ENCODE peak calls at places on chromosomes 2 and 18, in five cellular contexts. One of them, this sample, is unnamed.

GRCh38 chr18:5961097-5961827 is 65.9 kb upstream of the TMEM200C start:
- DNase-seq in DND-41: no peak
- DNase-seq in fibroblast of lung: no peak
- DNase-seq in tibial nerve: no peak
- DNase-seq in IMR-90: no peak
- DNase-seq in this sample: no peak

GRCh38 chr2:43518182-43518581 is 77.7 kb downstream of the THADA start:
- DNase-seq in DND-41: no peak
- DNase-seq in fibroblast of lung: peak; percentile 56
- DNase-seq in tibial nerve: no peak
- DNase-seq in IMR-90: peak; percentile 42
- DNase-seq in this sample: no peak

GRCh38 chr2:71685073-71685848 is 231.9 kb downstream of the DYSF start:
- DNase-seq in DND-41: no peak
- DNase-seq in fibroblast of lung: no peak
- DNase-seq in tibial nerve: no peak
- DNase-seq in IMR-90: no peak
- DNase-seq in this sample: no peak

GRCh38 chr2:13006829-13007715 is 290.3 kb downstream of the TRIB2 start:
- DNase-seq in DND-41: peak; percentile 81
- DNase-seq in fibroblast of lung: peak; percentile 58
- DNase-seq in tibial nerve: peak; percentile 87
- DNase-seq in IMR-90: peak; percentile 65
- DNase-seq in this sample: peak; percentile 39

GRCh38 chr2:213145723-213146242 is 5.6 kb downstream of the IKZF2 start:
- DNase-seq in DND-41: no peak
- DNase-seq in fibroblast of lung: no peak
- DNase-seq in tibial nerve: no peak
- DNase-seq in IMR-90: no peak
- DNase-seq in this sample: no peak

GRCh38 chr18:48562075-48562474 is 23.2 kb downstream of the CTIF start:
- DNase-seq in DND-41: no peak
- DNase-seq in fibroblast of lung: no peak
- DNase-seq in tibial nerve: no peak
- DNase-seq in IMR-90: no peak
- DNase-seq in this sample: no peak

GRCh38 chr18:11994708-11995444 is 13.6 kb downstream of the IMPA2 start:
- DNase-seq in DND-41: no peak
- DNase-seq in fibroblast of lung: peak; percentile 21
- DNase-seq in tibial nerve: no peak
- DNase-seq in IMR-90: peak; percentile 27
- DNase-seq in this sample: peak; percentile 52

GRCh38 chr2:17191223-17191622 is 327.0 kb downstream of the RAD51AP2 start:
- DNase-seq in DND-41: no peak
- DNase-seq in fibroblast of lung: no peak
- DNase-seq in tibial nerve: no peak
- DNase-seq in IMR-90: no peak
- DNase-seq in this sample: no peak

GRCh38 chr2:218513676-218514075 is 54.5 kb downstream of the USP37 start:
- DNase-seq in DND-41: no peak
- DNase-seq in fibroblast of lung: no peak
- DNase-seq in tibial nerve: no peak
- DNase-seq in IMR-90: peak; percentile 19
- DNase-seq in this sample: no peak

GRCh38 chr2:36807223-36807886 is 110.8 kb downstream of the VIT start:
- DNase-seq in DND-41: no peak
- DNase-seq in fibroblast of lung: no peak
- DNase-seq in tibial nerve: no peak
- DNase-seq in IMR-90: no peak
- DNase-seq in this sample: no peak

GRCh38 chr2:128783896-128784295 is 465.2 kb upstream of the HS6ST1 start:
- DNase-seq in DND-41: no peak
- DNase-seq in fibroblast of lung: no peak
- DNase-seq in tibial nerve: no peak
- DNase-seq in IMR-90: no peak
- DNase-seq in this sample: peak; percentile 59

GRCh38 chr2:207115715-207116364 is 49.9 kb downstream of the KLF7 start:
- DNase-seq in DND-41: no peak
- DNase-seq in fibroblast of lung: no peak
- DNase-seq in tibial nerve: no peak
- DNase-seq in IMR-90: peak; percentile 63
- DNase-seq in this sample: no peak

GRCh38 chr2:147198651-147199171 is 646.1 kb upstream of the ACVR2A start:
- DNase-seq in DND-41: no peak
- DNase-seq in fibroblast of lung: peak; percentile 23
- DNase-seq in tibial nerve: no peak
- DNase-seq in IMR-90: no peak
- DNase-seq in this sample: no peak

GRCh38 chr2:238167761-238168160 is 9.0 kb downstream of the ERFE start:
- DNase-seq in DND-41: no peak
- DNase-seq in fibroblast of lung: peak; percentile 33
- DNase-seq in tibial nerve: no peak
- DNase-seq in IMR-90: peak; percentile 43
- DNase-seq in this sample: no peak

GRCh38 chr18:3652380-3653262 is 202.6 kb downstream of the TGIF1 start:
- DNase-seq in DND-41: no peak
- DNase-seq in fibroblast of lung: peak; percentile 99
- DNase-seq in tibial nerve: no peak
- DNase-seq in IMR-90: peak; percentile 99
- DNase-seq in this sample: no peak

GRCh38 chr2:231987088-231987788 is 25.7 kb downstream of the DIS3L2 start:
- DNase-seq in DND-41: no peak
- DNase-seq in fibroblast of lung: peak; percentile 52
- DNase-seq in tibial nerve: no peak
- DNase-seq in IMR-90: no peak
- DNase-seq in this sample: no peak

GRCh38 chr2:233061591-233062446 is 1.7 kb downstream of the INPP5D start:
- DNase-seq in DND-41: no peak
- DNase-seq in fibroblast of lung: no peak
- DNase-seq in tibial nerve: no peak
- DNase-seq in IMR-90: peak; percentile 16
- DNase-seq in this sample: peak; percentile 63

GRCh38 chr2:181991171-181991885 is 5.7 kb downstream of the PPP1R1C start:
- DNase-seq in DND-41: no peak
- DNase-seq in fibroblast of lung: no peak
- DNase-seq in tibial nerve: no peak
- DNase-seq in IMR-90: no peak
- DNase-seq in this sample: no peak

GRCh38 chr2:53460347-53460746 is 307.3 kb upstream of the CHAC2 start:
- DNase-seq in DND-41: peak; percentile 9
- DNase-seq in fibroblast of lung: peak; percentile 17
- DNase-seq in tibial nerve: no peak
- DNase-seq in IMR-90: no peak
- DNase-seq in this sample: no peak

GRCh38 chr2:232872826-232873225 is 2.8 kb downstream of the SNORC start:
- DNase-seq in DND-41: no peak
- DNase-seq in fibroblast of lung: no peak
- DNase-seq in tibial nerve: no peak
- DNase-seq in IMR-90: no peak
- DNase-seq in this sample: no peak

GRCh38 chr2:134203175-134203574 is 50.7 kb upstream of the MGAT5 start:
- DNase-seq in DND-41: no peak
- DNase-seq in fibroblast of lung: peak; percentile 6
- DNase-seq in tibial nerve: no peak
- DNase-seq in IMR-90: no peak
- DNase-seq in this sample: no peak

GRCh38 chr2:172228177-172228785 is 125.6 kb upstream of the DLX2 start:
- DNase-seq in DND-41: no peak
- DNase-seq in fibroblast of lung: no peak
- DNase-seq in tibial nerve: no peak
- DNase-seq in IMR-90: no peak
- DNase-seq in this sample: no peak

GRCh38 chr2:166610180-166610919 is 116.3 kb upstream of the SCN7A start:
- DNase-seq in DND-41: no peak
- DNase-seq in fibroblast of lung: peak; percentile 23
- DNase-seq in tibial nerve: no peak
- DNase-seq in IMR-90: no peak
- DNase-seq in this sample: no peak

GRCh38 chr18:49778826-49779465 is 34.4 kb downstream of the ACAA2 start:
- DNase-seq in DND-41: peak; percentile 35
- DNase-seq in fibroblast of lung: peak; percentile 13
- DNase-seq in tibial nerve: no peak
- DNase-seq in IMR-90: no peak
- DNase-seq in this sample: no peak

GRCh38 chr2:118371500-118371899 is 283.2 kb downstream of the INSIG2 start:
- DNase-seq in DND-41: no peak
- DNase-seq in fibroblast of lung: peak; percentile 59
- DNase-seq in tibial nerve: no peak
- DNase-seq in IMR-90: peak; percentile 18
- DNase-seq in this sample: no peak

GRCh38 chr2:177075254-177075653 is 137.3 kb upstream of the HNRNPA3 start:
- DNase-seq in DND-41: no peak
- DNase-seq in fibroblast of lung: peak; percentile 26
- DNase-seq in tibial nerve: no peak
- DNase-seq in IMR-90: no peak
- DNase-seq in this sample: no peak

GRCh38 chr18:21164746-21165145 is 53.1 kb upstream of the ROCK1 start:
- DNase-seq in DND-41: no peak
- DNase-seq in fibroblast of lung: no peak
- DNase-seq in tibial nerve: no peak
- DNase-seq in IMR-90: no peak
- DNase-seq in this sample: no peak

GRCh38 chr2:3169106-3169870 is 208.3 kb downstream of the EIPR1 start:
- DNase-seq in DND-41: no peak
- DNase-seq in fibroblast of lung: peak; percentile 67
- DNase-seq in tibial nerve: no peak
- DNase-seq in IMR-90: peak; percentile 69
- DNase-seq in this sample: no peak
- TF ChIP-seq CTCF in DND-41: no peak
- TF ChIP-seq CTCF in fibroblast of lung: no peak
- TF ChIP-seq CTCF in tibial nerve: no peak
- TF ChIP-seq CTCF in IMR-90: no peak
- TF ChIP-seq CTCF in this sample: no peak

DNA sequence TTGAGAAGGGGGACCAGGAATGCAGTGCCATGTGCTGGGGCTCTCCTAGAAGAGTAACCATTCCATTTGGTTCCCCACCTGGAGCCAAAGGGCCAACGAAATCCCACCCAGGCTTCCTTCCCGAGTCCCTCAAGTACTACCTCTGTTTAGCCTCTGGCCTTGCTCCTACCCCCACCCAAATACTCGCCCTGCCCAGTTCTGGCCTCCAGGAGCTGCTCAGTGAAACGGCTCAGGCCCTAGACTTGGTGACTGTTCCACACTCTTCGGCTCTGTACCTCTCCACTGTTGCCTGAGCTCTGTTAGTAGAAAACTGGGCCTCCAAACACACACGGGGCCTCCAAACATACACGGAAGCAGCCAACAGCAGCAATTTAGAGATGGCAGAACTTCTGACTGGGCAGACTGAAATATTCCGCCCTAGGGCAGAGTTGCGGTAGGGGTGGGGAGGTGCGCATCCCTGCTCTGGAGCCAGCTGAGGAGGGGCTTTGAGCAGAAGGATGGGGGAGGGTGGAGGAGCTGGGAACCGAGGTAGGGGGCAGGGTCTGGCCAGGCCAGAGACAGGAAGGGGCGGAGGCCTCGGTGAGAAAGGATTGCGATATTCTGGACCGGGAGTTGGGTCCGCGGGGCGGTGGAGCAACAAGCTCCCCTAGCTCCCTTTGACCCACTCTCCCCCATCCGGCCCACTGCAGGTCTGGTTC is 4.3 kb downstream of the OTX1 start:
- DNase-seq in DND-41: no peak
- DNase-seq in fibroblast of lung: no peak
- DNase-seq in tibial nerve: no peak
- DNase-seq in IMR-90: no peak
- DNase-seq in this sample: no peak
- H3K4me3 ChIP-seq in DND-41: no peak overlapping the region
- H3K4me3 ChIP-seq in fibroblast of lung: no peak overlapping the region
- H3K4me3 ChIP-seq in tibial nerve: no peak overlapping the region
- H3K4me3 ChIP-seq in IMR-90: no peak overlapping the region
- H3K4me3 ChIP-seq in this sample: no peak overlapping the region

DNA sequence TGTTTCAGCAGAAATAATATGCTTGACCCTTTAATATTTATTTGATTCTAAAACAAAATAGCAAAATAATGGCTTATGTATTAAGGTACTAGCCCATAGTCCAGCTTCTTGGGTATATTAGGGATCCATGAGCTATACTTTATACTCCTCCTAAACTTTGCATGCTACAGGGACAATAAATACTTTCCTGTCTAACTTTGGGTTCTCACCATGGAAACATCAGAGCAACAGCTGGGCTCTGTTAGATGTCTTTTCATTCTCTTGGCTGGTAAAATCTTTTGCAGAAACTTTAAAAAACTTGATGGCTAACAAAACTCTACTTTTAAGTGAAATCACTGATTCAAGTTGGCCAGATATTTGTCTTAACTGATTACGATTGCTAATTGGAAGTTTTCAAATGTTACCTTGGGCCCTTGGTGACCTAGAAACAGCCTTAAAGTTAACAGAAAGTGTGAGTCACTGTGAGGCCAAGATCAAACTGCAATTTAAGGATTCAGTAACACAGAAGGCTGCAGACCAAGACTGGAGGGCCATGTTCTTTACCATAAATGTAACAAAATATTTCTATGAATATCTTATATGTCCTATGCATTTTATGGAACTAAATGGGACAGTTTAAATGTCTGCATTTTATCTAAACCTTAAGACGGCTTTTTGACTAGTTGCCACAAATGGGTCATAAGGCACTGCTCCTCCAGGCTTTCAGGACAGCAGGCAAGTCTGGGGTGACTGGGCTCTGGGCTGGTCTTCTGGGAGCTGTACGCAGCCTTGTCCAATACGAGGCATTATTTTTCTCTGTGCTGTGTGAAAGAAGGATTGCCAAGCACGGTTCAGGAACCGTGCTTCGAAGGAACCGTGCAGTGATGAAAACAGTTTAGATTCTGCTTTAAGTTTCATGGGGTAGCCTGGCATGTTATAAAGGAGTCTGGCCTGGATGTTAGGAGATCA is 188.5 kb downstream of the TPGS2 start:
- DNase-seq in DND-41: no peak
- DNase-seq in fibroblast of lung: no peak
- DNase-seq in tibial nerve: no peak
- DNase-seq in IMR-90: peak; percentile 28
- DNase-seq in this sample: no peak
- H3K27ac ChIP-seq in DND-41: no peak overlapping the region
- H3K27ac ChIP-seq in fibroblast of lung: no peak overlapping the region
- H3K27ac ChIP-seq in tibial nerve: no peak overlapping the region
- H3K27ac ChIP-seq in IMR-90: peak overlapping the region; percentile 13
- H3K27ac ChIP-seq in this sample: no peak overlapping the region

DNA sequence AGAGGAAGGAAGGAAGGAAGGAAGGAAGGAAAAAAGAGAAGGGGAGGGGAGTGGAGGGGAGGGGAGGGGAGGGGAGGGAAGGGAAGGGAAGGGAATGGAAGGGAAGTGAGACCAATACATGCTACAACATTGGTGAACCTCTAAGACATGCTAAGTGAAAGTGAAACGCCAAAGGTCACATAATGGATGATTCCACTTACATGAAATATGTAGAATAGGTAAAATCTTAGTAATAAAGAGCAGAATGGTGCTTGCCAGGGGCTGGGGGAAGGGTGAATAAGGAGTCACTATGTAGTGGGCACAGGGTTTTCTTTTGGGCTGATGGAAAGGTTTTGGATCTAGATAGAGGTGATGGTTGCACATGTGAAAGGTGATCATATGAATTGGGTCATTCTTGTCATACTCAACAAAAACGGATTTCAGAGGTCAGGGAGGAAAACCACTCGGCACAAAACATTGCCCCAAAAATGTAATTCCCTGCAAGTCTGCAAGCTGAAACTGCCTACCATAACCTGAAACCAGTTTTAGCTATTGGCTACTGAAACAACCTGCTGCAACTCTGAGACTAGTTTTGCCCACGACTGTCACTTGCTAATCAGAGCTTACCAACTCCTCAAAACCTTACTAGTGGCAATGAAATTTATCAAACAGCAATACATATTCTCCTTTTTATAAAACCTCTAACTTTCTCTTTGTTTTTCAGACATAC is 59.2 kb downstream of the CCDC141 start:
- DNase-seq in DND-41: no peak
- DNase-seq in fibroblast of lung: no peak
- DNase-seq in tibial nerve: no peak
- DNase-seq in IMR-90: no peak
- DNase-seq in this sample: no peak
- TF ChIP-seq CTCF in DND-41: no peak
- TF ChIP-seq CTCF in fibroblast of lung: no peak
- TF ChIP-seq CTCF in tibial nerve: no peak
- TF ChIP-seq CTCF in IMR-90: no peak
- TF ChIP-seq CTCF in this sample: no peak

This sample was measured in left lung.